ENCODE peak calls at places on chromosomes 4 and X, in six cellular contexts. Z is brain microvascular endothelial cell, C is stomach, O is choroid plexus epithelial cell, X is GM12878, B is mucosa of descending colon. R is an unnamed sample.
A peak's percentile ranks its signal among the peaks of the same experiment; 100 is the strongest.

GRCh38 chr4:52366625-52367024 is 292.5 kb downstream of the USP46 start:
- DNase-seq in Z (no peak), C (no peak), O (no peak), X (no peak), B (no peak), R (no peak)

GRCh38 chrX:153669174-153669890 is 4.3 kb downstream of the PNCK start:
- DNase-seq in Z (no peak), C (no peak), O (peak; percentile 14), X (no peak), B (no peak), R (peak; percentile 53)

GRCh38 chr4:62711575-62711974 is 1511.4 kb downstream of the ADGRL3 start:
- DNase-seq in Z (no peak), C (no peak), O (no peak), X (no peak), B (no peak), R (no peak)

GRCh38 chr4:10084651-10085320 is 31.8 kb downstream of the WDR1 start:
- DNase-seq in Z (no peak), C (no peak), O (no peak), X (no peak), B (no peak), R (no peak)

GRCh38 chrX:1521459-1521956 is 15.5 kb downstream of the P2RY8 start:
- DNase-seq in Z (no peak), C (no peak), O (no peak), X (peak; percentile 99), B (peak; percentile 52), R (no peak)

GRCh38 chrX:125137521-125137920 is 182.2 kb upstream of the TEX13C start:
- DNase-seq in Z (no peak), C (no peak), O (no peak), X (no peak), B (no peak), R (no peak)

GRCh38 chr4:49221209-49221608 is 235.1 kb downstream of the CWH43 start:
- DNase-seq in Z (no peak), C (no peak), O (no peak), X (no peak), B (no peak), R (no peak)

GRCh38 chr4:62871057-62871456 is 1538.2 kb downstream of the TECRL start:
- DNase-seq in Z (no peak), C (no peak), O (no peak), X (no peak), B (no peak), R (no peak)

GRCh38 chr4:87853108-87853507 is 20.3 kb downstream of the MEPE start:
- DNase-seq in Z (peak; percentile 37), C (no peak), O (peak; percentile 79), X (no peak), B (peak; percentile 31), R (peak; percentile 70)

GRCh38 chrX:37753384-37753783 is 26.5 kb upstream of the CYBB start:
- DNase-seq in Z (no peak), C (no peak), O (no peak), X (no peak), B (no peak), R (no peak)

GRCh38 chr4:143362392-143363046 is 25.8 kb downstream of the GAB1 start:
- DNase-seq in Z (no peak), C (no peak), O (no peak), X (no peak), B (no peak), R (no peak)

GRCh38 chr4:112516401-112517066 is 554 bp upstream of the NEUROG2 start:
- DNase-seq in Z (no peak), C (no peak), O (no peak), X (no peak), B (no peak), R (peak; percentile 78)

GRCh38 chrX:51484616-51485015 is 11.8 kb downstream of the NUDT11 start:
- DNase-seq in Z (no peak), C (no peak), O (no peak), X (no peak), B (no peak), R (no peak)

GRCh38 chr4:65983062-65983461 is 312.8 kb upstream of the EPHA5 start:
- DNase-seq in Z (peak; percentile 84), C (no peak), O (peak; percentile 77), X (no peak), B (no peak), R (peak; percentile 62)

GRCh38 chr4:133775469-133775868 is 426.1 kb downstream of the PABPC4L start:
- DNase-seq in Z (no peak), C (no peak), O (no peak), X (no peak), B (no peak), R (no peak)

GRCh38 chr4:62709618-62710252 is 1509.6 kb downstream of the ADGRL3 start:
- DNase-seq in Z (peak; percentile 24), C (no peak), O (peak; percentile 43), X (no peak), B (peak; percentile 28), R (peak; percentile 66)

GRCh38 chr4:23038626-23039245 is 346.0 kb downstream of the GBA3 start:
- DNase-seq in Z (no peak), C (no peak), O (no peak), X (no peak), B (no peak), R (no peak)

GRCh38 chr4:153028535-153028934 is 92.4 kb downstream of the FHDC1 start:
- DNase-seq in Z (no peak), C (no peak), O (no peak), X (no peak), B (no peak), R (no peak)

GRCh38 chrX:103063191-103063845 is 653 bp downstream of the BEX1 start:
- DNase-seq in Z (peak; percentile 32), C (no peak), O (peak; percentile 54), X (no peak), B (peak; percentile 3), R (peak; percentile 54)

GRCh38 chr4:131547506-131547981 is 1601.5 kb upstream of the PCDH10 start:
- DNase-seq in Z (no peak), C (no peak), O (no peak), X (peak; percentile 43), B (no peak), R (no peak)

GRCh38 chrX:84187501-84188319 is at the start of gene RPS6KA6:
- DNase-seq in Z (no peak), C (no peak), O (peak; percentile 7), X (no peak), B (peak; percentile 25), R (no peak)

GRCh38 chrX:10165580-10166247 is 8.9 kb downstream of the CLCN4 start:
- DNase-seq in Z (no peak), C (peak; percentile 38), O (no peak), X (no peak), B (no peak), R (peak; percentile 66)

GRCh38 chr4:155442267-155443105 is 65.7 kb upstream of the MAP9 start:
- DNase-seq in Z (peak; percentile 79), C (peak; percentile 78), O (peak; percentile 76), X (no peak), B (peak; percentile 86), R (peak; percentile 84)

GRCh38 chrX:46837543-46838481 is 969 bp downstream of the RP2 start:
- DNase-seq in Z (no peak), C (no peak), O (peak; percentile 43), X (no peak), B (no peak), R (no peak)

GRCh38 chrX:2576793-2577192 is 76.0 kb upstream of the DHRSX start:
- DNase-seq in Z (no peak), C (no peak), O (peak; percentile 13), X (no peak), B (no peak), R (no peak)

GRCh38 chr4:39279416-39279815 is 86.7 kb downstream of the RFC1 start:
- DNase-seq in Z (no peak), C (no peak), O (no peak), X (no peak), B (no peak), R (no peak)

GRCh38 chrX:29662759-29663503 is 552.4 kb upstream of the MAGEB2 start:
- DNase-seq in Z (peak; percentile 91), C (no peak), O (peak; percentile 92), X (peak; percentile 7), B (no peak), R (no peak)

DNA sequence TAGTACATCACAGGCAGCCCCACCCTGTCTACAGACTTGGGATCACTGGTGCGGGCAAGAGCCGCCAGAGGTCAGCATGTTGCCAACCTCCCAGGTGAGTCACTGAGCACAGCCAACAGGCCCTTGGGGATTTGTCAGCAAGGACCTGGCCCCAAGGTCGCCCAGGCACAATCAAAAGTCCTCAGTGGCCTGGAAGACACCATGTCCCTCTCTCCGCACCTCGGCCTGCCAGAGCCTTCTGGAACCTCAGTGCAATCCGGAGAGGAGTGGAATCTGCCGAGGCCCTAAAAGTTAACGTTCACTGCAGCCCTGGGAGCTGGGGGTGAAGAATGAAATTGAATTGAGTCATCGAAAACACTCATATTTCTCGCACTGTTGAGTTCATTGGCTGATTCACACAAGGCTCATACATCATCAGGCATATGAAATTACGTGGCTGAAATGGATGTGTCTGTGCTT is 74.3 kb downstream of the WFS1 start:
- DNase-seq in Z (peak; percentile 23), C (peak; percentile 65), O (peak; percentile 60), X (no peak), B (no peak), R (no peak)
- TF ChIP-seq CTCF in Z (no peak), C (no peak), O (no peak), X (peak; percentile 44), B (no peak), R (no peak)

GRCh38 chrX:49163555-49164419 is 1.2 kb downstream of the MAGIX start:
- DNase-seq in Z (peak; percentile 64), C (peak; percentile 86), O (peak; percentile 85), X (peak; percentile 42), B (peak; percentile 91), R (peak; percentile 81)
- TF ChIP-seq CTCF in Z (peak; percentile 33), C (peak; percentile 86), O (peak; percentile 34), X (peak; percentile 72), B (peak; percentile 61), R (peak; percentile 46)

GRCh38 chr4:137980641-137981040 is 261.5 kb downstream of the SLC7A11 start:
- DNase-seq in Z (no peak), C (no peak), O (no peak), X (no peak), B (no peak), R (no peak)

GRCh38 chr4:137981277-137981676 is 260.9 kb downstream of the SLC7A11 start:
- DNase-seq in Z (peak; percentile 40), C (no peak), O (peak; percentile 71), X (no peak), B (no peak), R (no peak)
- TF ChIP-seq CTCF in Z (peak; percentile 22), C (no peak), O (no peak), X (no peak), B (no peak), R (peak; percentile 35)

DNA sequence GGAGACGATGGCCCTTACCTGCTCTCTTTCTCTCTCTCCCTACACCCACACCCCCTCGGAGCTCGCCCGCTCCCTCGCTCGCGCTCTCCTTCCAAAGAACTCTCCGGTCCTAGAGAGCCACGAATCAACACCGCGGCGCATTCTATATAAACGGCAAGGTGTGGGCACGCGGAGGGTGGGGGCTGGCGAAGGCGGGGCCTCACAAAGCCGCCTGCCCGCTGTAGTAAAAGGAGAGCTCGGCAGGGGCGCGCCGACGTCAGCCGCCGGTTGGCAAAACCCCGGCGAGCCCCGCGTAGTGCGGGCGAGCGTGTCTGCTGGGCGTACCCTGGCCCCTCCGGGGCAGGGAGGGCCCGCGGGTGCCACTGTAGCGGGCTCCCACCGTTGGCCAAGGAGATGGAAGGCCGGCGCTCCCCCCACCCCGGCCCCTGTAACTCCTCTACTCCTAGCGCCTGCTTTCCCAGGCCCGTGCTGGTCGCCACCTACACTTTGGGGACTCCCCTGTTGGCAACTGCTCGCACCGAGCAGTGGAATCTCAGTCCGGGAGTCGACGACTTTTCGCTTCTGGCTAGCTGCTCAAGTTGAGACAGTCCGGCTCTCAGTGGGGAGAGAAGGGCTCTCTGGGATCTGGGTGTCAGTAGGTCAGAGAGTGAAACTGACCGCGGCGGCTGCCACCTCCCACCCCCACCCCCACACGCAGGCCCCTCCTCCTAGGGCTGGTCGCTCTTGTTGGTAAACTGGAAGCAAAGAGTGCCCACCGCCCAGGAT is 325.5 kb upstream of the F9 start:
- DNase-seq in Z (no peak), C (peak; percentile 73), O (no peak), X (no peak), B (peak; percentile 24), R (no peak)
- TF ChIP-seq CTCF in Z (no peak), C (no peak), O (no peak), X (no peak), B (no peak), R (no peak)

R was measured in cardiac muscle cell.